ENCODE peak calls at places on chromosome 11, in five cellular contexts. One of them, this sample, is unnamed.

GRCh38 chr11:113113801-113114451 is 152.7 kb downstream of the NCAM1 start:
- DNase-seq in upper lobe of left lung: no peak
- DNase-seq in tibial artery: no peak
- DNase-seq in CD4-positive, alpha-beta T cell: no peak
- DNase-seq in dorsolateral prefrontal cortex: no peak
- DNase-seq in this sample: no peak

GRCh38 chr11:119337581-119338317 is 2.9 kb downstream of the C1QTNF5 start:
- DNase-seq in upper lobe of left lung: no peak
- DNase-seq in tibial artery: no peak
- DNase-seq in CD4-positive, alpha-beta T cell: no peak
- DNase-seq in dorsolateral prefrontal cortex: no peak
- DNase-seq in this sample: no peak

GRCh38 chr11:83612891-83613766 is 327.0 kb upstream of the CCDC90B start:
- DNase-seq in upper lobe of left lung: no peak
- DNase-seq in tibial artery: no peak
- DNase-seq in CD4-positive, alpha-beta T cell: no peak
- DNase-seq in dorsolateral prefrontal cortex: no peak
- DNase-seq in this sample: no peak

GRCh38 chr11:13972033-13972910 is 9.7 kb downstream of the SPON1 start:
- DNase-seq in upper lobe of left lung: no peak
- DNase-seq in tibial artery: no peak
- DNase-seq in CD4-positive, alpha-beta T cell: no peak
- DNase-seq in dorsolateral prefrontal cortex: no peak
- DNase-seq in this sample: no peak

GRCh38 chr11:114123692-114124330 is 64.3 kb downstream of the ZBTB16 start:
- DNase-seq in upper lobe of left lung: no peak
- DNase-seq in tibial artery: no peak
- DNase-seq in CD4-positive, alpha-beta T cell: no peak
- DNase-seq in dorsolateral prefrontal cortex: no peak
- DNase-seq in this sample: no peak

GRCh38 chr11:75894036-75894585 is 79.1 kb downstream of the UVRAG start:
- DNase-seq in upper lobe of left lung: no peak
- DNase-seq in tibial artery: no peak
- DNase-seq in CD4-positive, alpha-beta T cell: no peak
- DNase-seq in dorsolateral prefrontal cortex: no peak
- DNase-seq in this sample: no peak

GRCh38 chr11:46359936-46360335 is 12.7 kb downstream of the DGKZ start:
- DNase-seq in upper lobe of left lung: no peak
- DNase-seq in tibial artery: no peak
- DNase-seq in CD4-positive, alpha-beta T cell: no peak
- DNase-seq in dorsolateral prefrontal cortex: no peak
- DNase-seq in this sample: no peak

GRCh38 chr11:29312817-29313216 is 704.0 kb downstream of the KCNA4 start:
- DNase-seq in upper lobe of left lung: no peak
- DNase-seq in tibial artery: no peak
- DNase-seq in CD4-positive, alpha-beta T cell: no peak
- DNase-seq in dorsolateral prefrontal cortex: no peak
- DNase-seq in this sample: no peak

GRCh38 chr11:83265331-83265730 is 20.8 kb downstream of the CCDC90B start:
- DNase-seq in upper lobe of left lung: no peak
- DNase-seq in tibial artery: no peak
- DNase-seq in CD4-positive, alpha-beta T cell: no peak
- DNase-seq in dorsolateral prefrontal cortex: no peak
- DNase-seq in this sample: no peak

GRCh38 chr11:61290905-61291690 is 4.0 kb downstream of the VWCE start:
- DNase-seq in upper lobe of left lung: no peak
- DNase-seq in tibial artery: no peak
- DNase-seq in CD4-positive, alpha-beta T cell: no peak
- DNase-seq in dorsolateral prefrontal cortex: no peak
- DNase-seq in this sample: no peak

GRCh38 chr11:103114836-103115235 is 5.6 kb downstream of the DYNC2H1 start:
- DNase-seq in upper lobe of left lung: no peak
- DNase-seq in tibial artery: no peak
- DNase-seq in CD4-positive, alpha-beta T cell: no peak
- DNase-seq in dorsolateral prefrontal cortex: no peak
- DNase-seq in this sample: no peak

GRCh38 chr11:70304208-70304603 is 33.7 kb downstream of the PPFIA1 start:
- DNase-seq in upper lobe of left lung: no peak
- DNase-seq in tibial artery: no peak
- DNase-seq in CD4-positive, alpha-beta T cell: no peak
- DNase-seq in dorsolateral prefrontal cortex: no peak
- DNase-seq in this sample: no peak

GRCh38 chr11:65434057-65434666 is 11.6 kb downstream of the NEAT1 start:
- DNase-seq in upper lobe of left lung: peak
- DNase-seq in tibial artery: no peak
- DNase-seq in CD4-positive, alpha-beta T cell: no peak
- DNase-seq in dorsolateral prefrontal cortex: no peak
- DNase-seq in this sample: no peak

GRCh38 chr11:123405123-123405592 is 24.9 kb upstream of the GRAMD1B start:
- DNase-seq in upper lobe of left lung: no peak
- DNase-seq in tibial artery: no peak
- DNase-seq in CD4-positive, alpha-beta T cell: no peak
- DNase-seq in dorsolateral prefrontal cortex: no peak
- DNase-seq in this sample: no peak

GRCh38 chr11:22703040-22703439 is 36.6 kb downstream of the GAS2 start:
- DNase-seq in upper lobe of left lung: no peak
- DNase-seq in tibial artery: no peak
- DNase-seq in CD4-positive, alpha-beta T cell: no peak
- DNase-seq in dorsolateral prefrontal cortex: no peak
- DNase-seq in this sample: no peak

GRCh38 chr11:34197256-34197655 is 91.8 kb downstream of the NAT10 start:
- DNase-seq in upper lobe of left lung: no peak
- DNase-seq in tibial artery: no peak
- DNase-seq in CD4-positive, alpha-beta T cell: no peak
- DNase-seq in dorsolateral prefrontal cortex: no peak
- DNase-seq in this sample: no peak

DNA sequence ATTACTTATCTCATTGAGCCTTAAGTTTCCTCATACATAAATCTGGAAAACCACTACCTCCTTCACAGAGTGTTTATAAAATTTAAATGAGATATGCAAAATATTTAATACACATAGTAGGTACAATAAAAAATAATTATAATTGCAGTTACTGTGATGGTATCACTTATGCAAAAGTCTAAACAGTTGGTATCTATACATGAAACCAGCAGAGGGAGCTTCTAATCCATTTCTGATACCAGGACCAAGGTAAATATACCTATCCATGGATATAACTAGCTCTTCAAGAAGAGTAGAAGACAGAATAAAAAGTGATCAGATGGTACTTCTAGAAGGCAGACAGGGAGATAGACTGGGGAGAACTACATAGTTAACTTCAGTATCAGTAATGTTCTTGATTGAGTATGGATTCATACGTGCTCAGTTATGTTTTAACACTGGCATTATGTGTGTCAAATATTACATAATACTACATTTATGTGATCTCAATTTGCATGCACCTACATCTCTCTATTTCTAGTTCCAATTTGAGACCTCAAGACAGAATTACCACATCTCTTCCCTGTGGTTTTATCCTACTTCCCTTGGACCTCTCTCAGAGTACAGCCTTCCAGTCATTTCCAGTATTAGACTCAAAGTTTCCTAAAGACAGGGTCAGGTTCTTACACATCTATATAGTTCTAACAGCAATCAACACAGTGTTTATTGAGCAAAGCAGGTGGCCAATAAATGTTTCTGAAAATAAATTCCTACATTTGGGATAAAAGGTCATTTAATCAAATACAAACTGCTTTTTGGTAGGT is 13.7 kb upstream of the TSG101 start:
- DNase-seq in upper lobe of left lung: no peak
- DNase-seq in tibial artery: no peak
- DNase-seq in CD4-positive, alpha-beta T cell: no peak
- DNase-seq in dorsolateral prefrontal cortex: no peak
- DNase-seq in this sample: no peak
- TF ChIP-seq CTCF in upper lobe of left lung: peak
- TF ChIP-seq CTCF in tibial artery: no peak
- TF ChIP-seq CTCF in CD4-positive, alpha-beta T cell: peak
- TF ChIP-seq CTCF in dorsolateral prefrontal cortex: peak
- TF ChIP-seq CTCF in this sample: peak

DNA sequence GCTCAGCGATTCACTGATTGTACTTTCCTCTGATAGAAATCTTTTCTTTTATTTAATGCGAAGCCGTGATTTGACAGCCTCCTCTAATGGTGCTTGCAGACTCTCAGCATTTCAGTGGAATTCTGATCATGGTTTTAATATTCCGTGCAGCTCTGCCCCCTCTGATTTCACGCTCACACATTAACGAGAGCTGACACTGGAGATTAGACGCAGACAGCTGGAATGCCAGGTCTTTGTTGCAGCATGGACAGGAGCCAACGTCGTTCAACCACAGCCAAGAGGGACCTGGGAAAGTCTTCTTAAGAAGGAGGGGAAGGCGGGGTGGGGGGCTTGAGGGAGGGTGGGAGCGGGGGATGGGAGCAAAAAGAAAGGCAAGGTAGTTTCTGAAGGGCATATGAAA is 186.4 kb downstream of the BLID start:
- DNase-seq in upper lobe of left lung: no peak
- DNase-seq in tibial artery: no peak
- DNase-seq in CD4-positive, alpha-beta T cell: no peak
- DNase-seq in dorsolateral prefrontal cortex: peak
- DNase-seq in this sample: no peak
- H3K27ac ChIP-seq in upper lobe of left lung: no peak
- H3K27ac ChIP-seq in tibial artery: peak
- H3K27ac ChIP-seq in CD4-positive, alpha-beta T cell: no peak
- H3K27ac ChIP-seq in dorsolateral prefrontal cortex: peak
- H3K27ac ChIP-seq in this sample: no peak

DNA sequence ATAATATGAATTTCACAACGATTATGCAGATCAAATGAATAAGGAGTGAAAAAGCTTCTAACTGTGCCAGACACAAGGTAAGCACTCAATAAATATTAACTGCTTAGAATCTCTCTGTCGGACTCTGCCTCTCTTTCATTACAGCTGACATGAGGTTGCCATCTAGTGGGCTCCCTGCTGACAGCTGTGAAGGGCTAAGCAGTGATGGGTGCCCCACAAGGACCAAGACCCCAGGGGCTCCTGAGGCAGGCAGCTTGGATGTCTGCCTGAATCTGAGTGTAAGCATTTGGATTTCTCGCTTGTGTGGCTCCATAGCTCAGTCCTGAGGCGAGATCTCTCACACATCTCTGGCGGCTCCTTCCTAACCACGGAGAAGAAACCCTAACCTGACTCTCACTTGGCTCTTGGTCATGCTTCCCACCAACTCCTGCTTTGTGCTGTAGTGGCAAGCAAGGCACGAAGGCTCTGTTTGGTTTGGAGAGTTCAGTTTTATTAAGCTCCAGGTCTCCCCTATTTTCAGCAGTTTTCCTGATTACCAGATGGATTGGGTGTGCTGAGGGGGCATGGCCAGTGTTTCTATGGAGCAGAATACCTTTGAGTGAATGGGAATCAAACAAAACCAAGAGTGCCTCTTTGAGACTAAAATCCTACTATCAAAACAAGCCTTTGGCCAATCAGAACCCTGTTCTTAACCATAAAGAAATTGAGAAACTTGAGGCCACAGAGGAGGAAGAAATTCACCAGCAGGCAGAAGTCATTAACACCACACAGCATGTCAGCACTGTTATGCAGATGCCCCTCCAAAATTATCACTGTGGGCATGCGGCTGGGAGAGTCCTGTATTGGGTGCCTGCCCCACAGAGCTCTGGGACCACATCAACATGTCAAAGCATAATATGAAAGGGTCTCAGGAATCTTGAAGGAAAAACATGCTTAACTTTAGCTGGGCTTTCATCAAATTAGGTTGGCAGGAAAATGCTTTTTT is 152.8 kb upstream of the NTM start:
- DNase-seq in upper lobe of left lung: no peak
- DNase-seq in tibial artery: no peak
- DNase-seq in CD4-positive, alpha-beta T cell: no peak
- DNase-seq in dorsolateral prefrontal cortex: no peak
- DNase-seq in this sample: no peak
- TF ChIP-seq CTCF in upper lobe of left lung: no peak
- TF ChIP-seq CTCF in tibial artery: no peak
- TF ChIP-seq CTCF in CD4-positive, alpha-beta T cell: no peak
- TF ChIP-seq CTCF in dorsolateral prefrontal cortex: no peak
- TF ChIP-seq CTCF in this sample: no peak

GRCh38 chr11:74017631-74018030 is 8.7 kb upstream of the UCP3 start:
- DNase-seq in upper lobe of left lung: no peak
- DNase-seq in tibial artery: no peak
- DNase-seq in CD4-positive, alpha-beta T cell: no peak
- DNase-seq in dorsolateral prefrontal cortex: no peak
- DNase-seq in this sample: no peak

GRCh38 chr11:74019860-74020259 is 11.0 kb upstream of the UCP3 start:
- DNase-seq in upper lobe of left lung: no peak
- DNase-seq in tibial artery: no peak
- DNase-seq in CD4-positive, alpha-beta T cell: no peak
- DNase-seq in dorsolateral prefrontal cortex: peak
- DNase-seq in this sample: no peak

GRCh38 chr11:74020537-74020936 is 11.7 kb upstream of the UCP3 start:
- DNase-seq in upper lobe of left lung: no peak
- DNase-seq in tibial artery: no peak
- DNase-seq in CD4-positive, alpha-beta T cell: no peak
- DNase-seq in dorsolateral prefrontal cortex: no peak
- DNase-seq in this sample: no peak

GRCh38 chr11:74018331-74019005 is 9.6 kb upstream of the UCP3 start:
- DNase-seq in upper lobe of left lung: peak
- DNase-seq in tibial artery: peak
- DNase-seq in CD4-positive, alpha-beta T cell: no peak
- DNase-seq in dorsolateral prefrontal cortex: peak
- DNase-seq in this sample: no peak

DNA sequence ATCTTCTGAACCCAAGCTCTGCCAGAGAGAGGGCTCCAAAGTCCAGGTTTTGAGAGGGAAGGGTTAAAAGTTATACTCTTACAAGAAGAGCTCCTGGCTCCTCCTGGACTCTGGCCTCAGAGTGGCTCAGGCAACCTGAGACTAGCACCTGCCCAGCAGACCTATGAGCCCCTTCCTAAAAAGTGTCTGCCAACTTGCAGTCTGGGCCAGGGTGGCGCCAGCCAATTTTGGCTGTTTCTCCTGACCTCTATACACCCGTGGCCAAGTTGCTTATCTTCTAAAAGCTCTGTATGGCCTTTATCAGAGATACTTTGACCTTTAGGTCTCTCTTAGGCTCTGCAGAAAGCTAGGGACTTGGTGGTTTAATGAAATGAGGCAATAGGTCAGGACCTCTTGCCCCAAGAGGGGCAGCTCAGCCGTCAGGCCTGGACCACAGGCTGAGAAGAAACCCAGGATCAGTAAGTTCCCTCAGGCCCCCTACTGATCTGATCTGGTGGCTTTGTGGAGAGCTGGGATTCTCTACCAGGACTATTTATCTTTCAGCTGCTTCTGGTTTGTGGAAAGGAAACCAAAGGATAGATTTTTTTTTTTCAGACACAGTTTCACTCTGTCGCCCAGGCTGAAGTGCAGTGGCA is 10.3 kb upstream of the UCP3 start:
- DNase-seq in upper lobe of left lung: no peak
- DNase-seq in tibial artery: no peak
- DNase-seq in CD4-positive, alpha-beta T cell: no peak
- DNase-seq in dorsolateral prefrontal cortex: no peak
- DNase-seq in this sample: no peak
- H3K27ac ChIP-seq in upper lobe of left lung: peak
- H3K27ac ChIP-seq in tibial artery: peak
- H3K27ac ChIP-seq in CD4-positive, alpha-beta T cell: no peak
- H3K27ac ChIP-seq in dorsolateral prefrontal cortex: peak
- H3K27ac ChIP-seq in this sample: no peak

DNA sequence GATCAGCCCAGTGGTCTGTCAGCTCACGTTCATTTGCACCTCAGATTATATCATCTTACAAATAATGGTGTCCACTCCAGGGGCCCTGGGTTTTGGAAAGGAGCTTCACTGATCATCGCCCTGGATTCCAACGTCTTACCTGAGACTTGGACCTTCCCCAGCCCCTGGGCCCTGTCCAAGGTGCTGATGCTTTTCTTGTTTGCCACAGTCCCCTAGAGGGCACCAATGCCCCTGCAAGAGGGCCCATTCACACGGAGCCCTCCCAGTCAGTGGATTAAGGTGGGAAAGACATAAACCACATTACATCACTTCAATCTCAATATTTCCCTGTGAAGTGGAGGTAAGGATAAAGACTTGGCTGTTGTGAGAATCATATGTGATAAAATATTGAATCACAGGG is 167.2 kb downstream of the BUD13 start:
- DNase-seq in upper lobe of left lung: no peak
- DNase-seq in tibial artery: no peak
- DNase-seq in CD4-positive, alpha-beta T cell: no peak
- DNase-seq in dorsolateral prefrontal cortex: no peak
- DNase-seq in this sample: no peak
- TF ChIP-seq CTCF in upper lobe of left lung: no peak
- TF ChIP-seq CTCF in tibial artery: no peak
- TF ChIP-seq CTCF in CD4-positive, alpha-beta T cell: no peak
- TF ChIP-seq CTCF in dorsolateral prefrontal cortex: no peak
- TF ChIP-seq CTCF in this sample: no peak